ENCODE peak calls at places on chromosomes 2 and 18, in eight cellular contexts. V is fibroblast of lung, Z is GM06990, Q is uterus, O is AG04450, P is brain microvascular endothelial cell, X is PC-9, E is fibroblast of pulmonary artery. I is an unnamed sample.

GRCh38 chr2:165535443-165535842 is 65.9 kb downstream of the CSRNP3 start:
- DNase-seq in Z (no peak), E (no peak), V (no peak), X (no peak), Q (no peak), O (no peak), P (no peak), I (peak; percentile 16)

GRCh38 chr18:22194151-22194598 is 24.8 kb downstream of the GATA6 start:
- DNase-seq in P (no peak), O (no peak), E (peak; percentile 86), Z (no peak), X (no peak), Q (no peak), V (no peak), I (no peak)

GRCh38 chr2:38704664-38705063 is 38.8 kb downstream of the GALM start:
- DNase-seq in V (no peak), O (no peak), P (no peak), E (no peak), X (no peak), Q (no peak), Z (no peak), I (no peak)

GRCh38 chr2:109523536-109524361 is 90.0 kb downstream of the SEPTIN10 start:
- DNase-seq in Q (no peak), E (no peak), Z (no peak), X (no peak), V (no peak), O (no peak), P (no peak), I (no peak)

GRCh38 chr2:145108385-145108784 is 588.5 kb upstream of the ZEB2 start:
- DNase-seq in X (no peak), P (no peak), E (no peak), O (no peak), V (peak; percentile 72), Z (no peak), Q (no peak), I (no peak)

GRCh38 chr2:44598731-44599529 is 237.2 kb downstream of the CAMKMT start:
- DNase-seq in E (no peak), X (no peak), O (no peak), Q (no peak), V (no peak), P (no peak), Z (peak; percentile 43), I (no peak)

GRCh38 chr2:241035142-241035817 is 36.9 kb downstream of the SNED1 start:
- DNase-seq in Q (no peak), P (no peak), E (no peak), O (no peak), Z (no peak), X (no peak), V (no peak), I (no peak)

GRCh38 chr18:28161608-28162599 is 15.0 kb downstream of the CDH2 start:
- DNase-seq in O (no peak), Z (no peak), X (no peak), Q (no peak), V (peak; percentile 58), E (no peak), P (peak; percentile 31), I (peak; percentile 81)

GRCh38 chr2:200635251-200635650 is 49.4 kb downstream of the AOX1 start:
- DNase-seq in O (no peak), V (no peak), P (no peak), Z (no peak), E (peak; percentile 83), X (no peak), Q (no peak), I (no peak)

GRCh38 chr2:170974304-170974993 is 45.4 kb downstream of the GORASP2 start:
- DNase-seq in X (peak; percentile 29), Z (no peak), E (peak; percentile 23), V (peak; percentile 24), P (peak; percentile 27), Q (no peak), O (no peak), I (no peak)

GRCh38 chr2:8543412-8544167 is 138.3 kb upstream of the ID2 start:
- DNase-seq in E (peak; percentile 76), O (peak; percentile 45), Z (peak; percentile 93), V (peak; percentile 92), P (peak; percentile 77), X (no peak), Q (peak; percentile 28), I (peak; percentile 51)

GRCh38 chr2:188983427-188984101 is 9.4 kb downstream of the COL3A1 start:
- DNase-seq in X (no peak), V (peak; percentile 83), Z (no peak), O (no peak), E (peak; percentile 76), Q (no peak), P (peak; percentile 43), I (no peak)

GRCh38 chr2:54556659-54557121 is 100.6 kb downstream of the SPTBN1 start:
- DNase-seq in X (no peak), P (no peak), Q (peak; percentile 63), E (peak; percentile 75), V (peak; percentile 95), O (no peak), Z (no peak), I (peak; percentile 74)

GRCh38 chr2:45786831-45787357 is 135.4 kb downstream of the PRKCE start:
- DNase-seq in Z (no peak), O (no peak), X (no peak), Q (no peak), P (no peak), E (peak; percentile 42), V (no peak), I (no peak)

GRCh38 chr2:107278672-107279071 is 392.7 kb upstream of the ST6GAL2 start:
- DNase-seq in X (no peak), P (no peak), O (no peak), E (no peak), V (no peak), Z (no peak), Q (no peak), I (no peak)

DNA sequence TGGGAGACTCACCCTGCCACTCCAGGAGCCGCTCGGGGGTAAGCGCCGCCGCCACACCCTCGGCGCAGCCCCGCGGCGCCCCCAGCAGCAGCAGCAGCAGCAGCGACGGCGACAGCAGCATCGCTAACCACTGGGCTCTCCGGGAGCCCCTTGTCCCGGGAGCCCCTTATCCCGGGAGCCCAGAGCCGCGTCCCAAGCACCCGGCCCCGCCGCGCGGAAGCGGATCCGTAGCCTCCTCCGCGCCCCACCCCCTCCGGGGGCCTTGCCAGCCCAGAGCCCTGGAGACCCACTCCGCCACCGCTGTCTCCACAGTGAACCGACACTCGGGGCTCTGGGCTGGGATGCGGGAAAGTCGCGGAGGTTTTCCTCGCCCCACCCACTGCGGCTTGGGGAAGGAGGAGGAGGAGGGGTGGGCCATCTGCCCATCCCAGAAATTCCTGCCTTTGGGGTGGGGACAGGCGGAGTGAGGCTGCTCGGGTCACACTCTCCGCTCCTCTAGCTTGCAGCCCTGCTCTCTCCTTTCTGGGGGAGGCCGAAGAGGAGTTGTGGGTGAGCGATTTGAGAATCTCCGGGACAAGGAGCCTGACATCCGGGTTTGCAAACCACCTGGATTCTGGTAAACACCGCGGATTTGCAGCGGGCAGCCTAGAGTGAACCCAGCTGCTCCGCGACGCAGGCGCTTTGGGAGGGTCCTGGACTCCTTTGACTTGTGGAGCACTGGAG is at the start of gene PLA2R1:
- DNase-seq in X (peak; percentile 29), O (no peak), Z (no peak), P (no peak), E (peak; percentile 47), Q (peak; percentile 63), V (peak; percentile 52), I (peak; percentile 77)
- H3K4me3 ChIP-seq in X (peak within 1 kb of the TSS; percentile 59), O (peak within 1 kb of the TSS; percentile 65), Z (no peak within 1 kb of the TSS), P (peak within 1 kb of the TSS; percentile 75), E (peak within 1 kb of the TSS; percentile 70), Q (peak within 1 kb of the TSS; percentile 68), V (peak within 1 kb of the TSS; percentile 62), I (peak within 1 kb of the TSS; percentile 69)

DNA sequence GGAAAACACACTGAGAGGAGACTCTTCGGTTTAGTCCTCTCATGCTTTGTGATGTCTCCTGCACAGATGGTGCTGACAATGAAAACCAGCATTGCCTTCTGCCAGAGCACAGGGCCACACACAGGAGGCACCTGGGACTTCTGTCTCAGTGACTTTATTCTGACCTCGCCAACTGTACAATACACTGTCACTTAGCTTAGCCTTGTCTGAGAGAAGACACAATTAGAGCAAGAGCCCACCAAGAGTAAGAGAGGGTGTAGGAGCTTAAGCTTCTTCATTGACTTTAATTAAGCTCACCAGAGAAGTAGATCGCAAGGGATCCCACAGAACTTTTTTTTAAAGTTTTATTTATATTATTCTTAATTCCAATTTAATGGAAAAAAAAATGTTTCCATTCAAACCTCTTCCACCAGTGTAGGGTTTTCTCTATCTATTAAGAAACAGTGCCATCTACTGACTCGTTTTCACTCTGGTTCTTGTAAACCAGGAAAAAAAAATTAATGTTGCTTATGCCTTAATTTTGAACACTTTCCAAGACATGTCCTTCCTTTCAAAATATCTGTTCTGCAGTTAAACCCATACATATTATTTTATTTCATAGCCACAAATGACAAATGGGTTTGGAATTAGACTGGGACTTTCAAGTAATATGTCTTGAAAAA is 42.4 kb upstream of the DDX18 start:
- DNase-seq in Q (no peak), X (no peak), P (no peak), E (peak; percentile 44), Z (no peak), V (peak; percentile 15), O (no peak), I (peak; percentile 9)
- TF ChIP-seq CTCF in Q (no peak), X (peak; percentile 72), P (no peak), E (peak; percentile 44), Z (peak; percentile 36), V (peak; percentile 4), O (peak; percentile 48), I (peak; percentile 29)

GRCh38 chr18:48943333-48943732 is 7.4 kb downstream of the SMAD7 start:
- DNase-seq in V (no peak), E (no peak), Q (no peak), P (no peak), Z (no peak), O (no peak), X (no peak), I (no peak)
- H3K4me3 ChIP-seq in V (no peak overlapping the region), E (peak overlapping the region; percentile 30), Q (no peak overlapping the region), P (peak overlapping the region; percentile 12), Z (no peak overlapping the region), O (peak overlapping the region; percentile 10), X (no peak overlapping the region), I (no peak overlapping the region)

GRCh38 chr2:12437144-12437543 is 279.6 kb upstream of the TRIB2 start:
- DNase-seq in Q (no peak), V (no peak), X (no peak), O (no peak), P (no peak), Z (no peak), E (no peak), I (no peak)

GRCh38 chr2:12433641-12433990 is 283.1 kb upstream of the TRIB2 start:
- DNase-seq in Z (no peak), X (no peak), E (no peak), V (no peak), O (no peak), Q (no peak), P (no peak), I (no peak)

GRCh38 chr2:12436483-12436882 is 280.3 kb upstream of the TRIB2 start:
- DNase-seq in V (peak; percentile 78), Z (no peak), E (no peak), X (no peak), P (no peak), O (no peak), Q (no peak), I (no peak)

GRCh38 chr2:12432985-12433640 is 283.6 kb upstream of the TRIB2 start:
- DNase-seq in E (no peak), X (no peak), O (no peak), P (no peak), Z (no peak), Q (no peak), V (no peak), I (peak; percentile 59)

DNA sequence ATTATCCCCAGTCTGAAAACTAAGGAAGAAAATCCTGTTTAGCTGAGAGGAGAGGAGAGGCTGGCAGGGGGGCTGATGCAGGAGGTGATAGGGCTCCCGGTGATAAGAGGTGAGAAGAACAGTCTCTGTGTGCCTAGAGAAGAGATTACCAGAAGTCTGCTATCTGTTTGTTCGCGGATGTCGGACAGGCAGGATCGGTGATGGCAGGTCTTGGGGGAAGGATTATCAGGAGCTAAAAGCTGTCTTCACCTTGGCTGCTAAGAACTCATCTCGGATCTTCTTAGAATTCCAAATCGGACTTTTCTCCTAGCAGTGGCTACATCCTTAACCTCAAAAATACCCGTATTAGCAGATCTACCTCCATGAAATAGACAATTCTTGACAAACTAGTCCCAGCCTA is 282.1 kb upstream of the TRIB2 start:
- DNase-seq in Z (no peak), X (no peak), V (no peak), Q (no peak), O (no peak), E (no peak), P (no peak), I (no peak)
- TF ChIP-seq CTCF in Z (no peak), X (no peak), V (no peak), Q (no peak), O (no peak), E (no peak), P (no peak), I (no peak)

I was measured in foreskin fibroblast.